ENCODE peak calls at places on chromosomes 12 and 14, in five cellular contexts. H is endothelial cell, K is type B pancreatic cell, F is neural progenitor cell, O is tibial artery. J is an unnamed sample.

GRCh38 chr12:132291402-132292175 is 37.8 kb downstream of the GALNT9 start:
- DNase-seq in K (no peak), F (no peak), O (no peak), H (no peak), J (no peak)

GRCh38 chr14:41096131-41096530 is 510.5 kb upstream of the LRFN5 start:
- DNase-seq in F (no peak), K (no peak), H (no peak), O (no peak), J (no peak)

GRCh38 chr14:43306053-43306452 is 1201.0 kb downstream of the FSCB start:
- DNase-seq in K (no peak), O (no peak), F (no peak), H (no peak), J (no peak)

GRCh38 chr12:52221912-52222457 is 11.1 kb upstream of the KRT7 start:
- DNase-seq in O (peak), F (peak), H (peak), K (no peak), J (no peak)

GRCh38 chr12:104456950-104457745 is 400 bp downstream of the CHST11 start:
- DNase-seq in O (peak), H (peak), K (peak), F (peak), J (peak)

GRCh38 chr12:6766651-6767300 is 613 bp downstream of the PTMS start:
- DNase-seq in F (peak), O (peak), K (peak), H (peak), J (peak)

GRCh38 chr12:19130224-19131019 is 889 bp downstream of the PLEKHA5 start:
- DNase-seq in K (peak), O (peak), F (peak), H (peak), J (peak)

GRCh38 chr14:69701269-69701668 is 65.7 kb upstream of the SRSF5 start:
- DNase-seq in H (no peak), F (peak), O (no peak), K (no peak), J (no peak)

GRCh38 chr12:65823481-65824313 is 586 bp upstream of the HMGA2 start:
- DNase-seq in F (peak), K (peak), H (peak), O (peak), J (peak)

GRCh38 chr12:51811203-51811805 is 37.2 kb downstream of the FIGNL2 start:
- DNase-seq in K (no peak), F (no peak), H (no peak), O (no peak), J (no peak)

GRCh38 chr14:63901434-63902085 is 48.8 kb downstream of the SYNE2 start:
- DNase-seq in H (no peak), K (no peak), F (no peak), O (no peak), J (peak)

GRCh38 chr12:40158592-40159111 is 52.8 kb upstream of the SLC2A13 start:
- DNase-seq in H (no peak), F (no peak), K (no peak), O (no peak), J (no peak)

GRCh38 chr12:11862794-11863193 is 207.9 kb upstream of the BCL2L14 start:
- DNase-seq in H (no peak), F (no peak), K (no peak), O (no peak), J (peak)

GRCh38 chr14:63940387-63940786 is 87.6 kb downstream of the SYNE2 start:
- DNase-seq in O (no peak), F (no peak), K (no peak), H (no peak), J (no peak)

DNA sequence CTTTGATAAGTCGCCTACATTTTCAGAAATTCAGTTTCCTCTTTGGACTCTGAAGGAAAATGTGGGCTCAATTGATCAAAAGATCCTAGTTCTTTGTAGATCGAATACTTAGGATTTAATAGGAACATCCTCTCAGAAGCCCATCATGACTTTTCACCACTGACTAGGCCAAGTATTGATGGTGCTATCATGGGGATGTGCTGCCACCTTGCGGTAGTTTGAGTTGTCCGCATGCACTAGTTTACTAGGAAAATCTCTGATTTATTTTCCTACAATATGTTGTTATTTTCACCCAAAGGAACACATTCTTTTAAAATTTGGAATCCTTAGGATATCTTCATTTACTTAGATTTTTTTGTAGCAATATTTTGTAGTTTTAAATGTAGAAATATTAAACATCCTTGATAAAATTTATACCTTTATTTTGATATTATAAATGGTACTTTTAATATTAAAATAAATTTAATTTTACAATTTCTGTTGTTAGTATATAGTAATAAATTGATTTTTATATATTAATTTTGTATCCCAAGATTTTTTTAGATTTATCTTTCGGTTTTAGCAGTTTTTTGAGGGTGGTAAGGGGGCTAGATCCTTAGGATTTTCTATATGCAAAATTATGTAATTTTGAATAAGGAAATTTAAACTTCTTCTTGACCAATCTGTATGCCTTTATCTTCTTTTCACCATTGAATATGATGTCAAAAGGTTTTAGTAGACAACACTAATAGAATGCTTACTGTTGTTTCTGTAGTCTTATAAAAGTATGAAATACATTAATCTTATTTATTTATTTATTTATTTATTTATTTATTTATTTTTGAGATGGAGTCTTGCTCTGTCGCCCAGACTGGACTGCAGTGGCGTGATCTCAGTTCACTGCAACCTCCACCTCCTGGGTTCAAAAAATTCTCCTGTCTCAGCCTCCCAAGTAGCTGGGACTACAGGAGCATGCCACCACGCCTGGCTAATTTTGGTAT is 52.9 kb upstream of the OR9K2 start:
- DNase-seq in K (no peak), O (peak), F (peak), H (peak), J (peak)
- TF ChIP-seq CTCF in K (peak), O (peak), F (peak), H (peak), J (peak)

DNA sequence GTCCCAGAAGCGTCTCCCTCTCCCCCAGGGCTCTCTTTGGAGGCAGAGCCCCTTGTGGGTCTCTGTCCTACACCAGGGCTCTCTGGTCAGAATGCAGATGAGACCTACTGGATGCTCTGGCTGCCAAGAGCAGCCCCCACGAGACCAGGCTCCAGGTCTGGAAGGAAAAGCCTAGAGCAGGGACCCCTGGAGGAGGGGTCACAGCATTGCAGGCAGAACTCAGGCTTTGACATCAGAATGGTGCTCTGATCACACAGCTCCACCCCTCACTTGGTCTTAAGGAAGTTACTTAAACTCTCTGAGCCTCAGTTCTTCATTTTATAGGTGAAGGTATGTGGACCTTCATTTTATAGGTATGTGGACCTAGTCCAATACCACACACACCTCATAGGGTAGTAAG is 83.1 kb downstream of the ARL6IP4 start:
- DNase-seq in F (peak), O (no peak), H (peak), K (no peak), J (no peak)
- TF ChIP-seq CTCF in F (peak), O (no peak), H (peak), K (peak), J (peak)

GRCh38 chr12:70246580-70246979 is 3.3 kb downstream of the CNOT2 start:
- DNase-seq in K (no peak), H (no peak), O (no peak), F (no peak), J (peak)
- TF ChIP-seq CTCF in K (no peak), H (no peak), O (no peak), F (no peak), J (no peak)

DNA sequence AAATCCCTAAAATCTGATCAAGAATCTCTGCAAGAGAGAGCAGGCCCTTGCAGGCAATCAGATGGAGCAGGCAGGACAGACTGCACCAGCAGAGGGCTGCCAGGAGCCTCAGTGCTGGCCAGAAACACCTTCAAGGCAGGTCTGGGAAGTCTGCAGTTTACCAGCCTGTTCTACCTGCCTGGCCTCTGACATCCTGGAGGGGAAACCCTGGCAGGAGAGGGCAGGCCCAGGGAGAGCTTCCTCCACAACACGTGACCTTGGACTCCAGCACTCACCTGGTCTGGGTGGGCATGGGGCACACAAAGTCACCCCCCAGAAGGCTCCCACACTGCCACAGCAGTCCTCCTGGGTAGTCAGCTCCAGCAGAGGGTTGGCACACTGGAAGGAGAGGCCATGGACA is 56.0 kb downstream of the ISCA2 start:
- DNase-seq in K (no peak), H (no peak), O (no peak), F (no peak), J (no peak)
- TF ChIP-seq CTCF in K (no peak), H (no peak), O (no peak), F (peak), J (peak)

GRCh38 chr12:58745348-58746125 is 174.8 kb downstream of the LRIG3 start:
- DNase-seq in O (no peak), F (peak), K (no peak), H (no peak), J (peak)

DNA sequence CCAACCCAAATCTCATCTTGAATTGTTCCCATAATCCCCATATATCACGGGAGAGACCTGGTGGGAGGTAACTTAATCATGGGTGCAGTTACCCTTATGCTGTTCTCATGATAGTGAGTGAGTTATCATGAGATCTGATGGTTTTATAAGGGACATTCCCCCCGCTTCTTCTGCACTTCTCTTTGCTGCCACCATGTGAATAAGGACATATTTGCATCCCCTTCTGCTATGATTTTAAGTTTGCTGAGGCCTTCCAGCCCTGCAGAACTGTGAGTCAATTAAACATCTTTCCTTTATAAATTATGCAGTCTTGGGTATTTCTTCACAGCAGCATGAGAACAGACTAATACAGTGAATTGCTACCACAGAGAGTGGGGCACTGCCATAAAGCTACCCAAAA is 179.1 kb downstream of the LRIG3 start:
- DNase-seq in K (no peak), H (no peak), F (no peak), O (no peak), J (no peak)
- TF ChIP-seq CTCF in K (no peak), H (no peak), F (no peak), O (no peak), J (no peak)

DNA sequence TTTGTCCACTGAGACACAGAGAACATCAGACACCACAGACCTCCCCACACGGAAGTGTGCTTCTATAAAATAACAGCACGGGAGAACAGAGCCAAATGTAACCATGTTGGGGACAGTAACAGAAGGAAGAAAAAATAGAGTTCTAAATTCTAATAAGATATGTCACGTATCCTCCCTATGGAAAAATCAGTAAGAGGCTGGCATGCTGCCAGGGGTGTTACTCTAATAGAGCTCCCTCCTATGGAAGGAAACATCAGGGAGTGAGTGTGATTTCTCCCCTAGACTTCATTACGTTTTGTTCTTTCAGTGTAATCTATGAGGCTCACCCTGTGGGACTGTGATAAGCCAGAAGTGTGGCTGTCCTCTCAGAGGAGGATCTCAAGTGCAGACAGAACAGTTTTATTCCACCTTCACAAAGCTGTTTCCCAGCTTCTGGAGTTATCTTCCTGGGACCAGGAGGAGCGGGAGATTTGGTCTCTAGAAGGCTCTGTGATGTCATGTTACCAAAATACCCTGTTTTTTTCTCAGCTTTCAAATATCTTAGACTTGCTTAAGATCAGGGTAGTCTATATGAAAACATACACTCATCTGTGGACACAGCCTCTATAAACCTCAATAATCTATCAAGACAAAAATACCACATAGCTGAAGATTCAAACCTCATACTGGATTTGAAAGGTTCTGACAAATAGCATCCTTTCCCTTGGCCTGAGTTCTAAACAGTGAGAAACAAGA is 69.3 kb downstream of the ZFC3H1 start:
- DNase-seq in O (no peak), F (no peak), K (no peak), H (no peak), J (peak)
- TF ChIP-seq CTCF in O (no peak), F (no peak), K (no peak), H (no peak), J (no peak)

GRCh38 chr12:76272292-76272691 is 75.9 kb downstream of the BBS10 start:
- DNase-seq in H (no peak), F (no peak), K (no peak), O (no peak), J (no peak)
- TF ChIP-seq CTCF in H (no peak), F (no peak), K (no peak), O (no peak), J (no peak)

GRCh38 chr14:22559041-22559440 is 30.0 kb downstream of the DAD1 start:
- DNase-seq in K (no peak), F (no peak), H (no peak), O (no peak), J (no peak)

GRCh38 chr14:22556990-22557623 is 31.9 kb downstream of the DAD1 start:
- DNase-seq in F (peak), O (peak), K (peak), H (peak), J (peak)

GRCh38 chr14:22556021-22556989 is 32.7 kb downstream of the DAD1 start:
- DNase-seq in K (no peak), F (no peak), O (no peak), H (no peak), J (no peak)

GRCh38 chr14:22557846-22558220 is 31.2 kb downstream of the DAD1 start:
- DNase-seq in F (no peak), K (no peak), H (no peak), O (no peak), J (no peak)

GRCh38 chr14:22558221-22558913 is 30.7 kb downstream of the DAD1 start:
- DNase-seq in H (peak), F (peak), O (no peak), K (no peak), J (no peak)
- TF ChIP-seq CTCF in H (no peak), F (peak), O (no peak), K (peak), J (no peak)

J was measured in fibroblast of the aortic adventitia.